ENCODE peak calls at places on chromosomes 5 and 9, in five cellular contexts. Q is mammary epithelial cell, J is small intestine, E is Panc1, F is Caco-2. W is an unnamed sample. For H3K36me3, the result is how much of the 10 kb centered on the place peaks cover.

GRCh38 chr9:31314241-31314640 is 1070.2 kb upstream of the ACO1 start:
- DNase-seq in Q (no peak), J (no peak), E (no peak), F (no peak), W (no peak)

GRCh38 chr5:127002390-127002789 is 28.0 kb downstream of the MARCHF3 start:
- DNase-seq in F (no peak), E (no peak), Q (no peak), J (no peak), W (no peak)

GRCh38 chr9:81373294-81373693 is 316.1 kb downstream of the TLE1 start:
- DNase-seq in Q (no peak), E (no peak), F (no peak), J (no peak), W (no peak)

GRCh38 chr5:67530609-67531255 is 334.1 kb upstream of the CD180 start:
- DNase-seq in J (no peak), F (no peak), Q (no peak), E (no peak), W (peak)

GRCh38 chr9:69645488-69645887 is 26.7 kb downstream of the APBA1 start:
- DNase-seq in J (peak), F (no peak), E (no peak), Q (peak), W (no peak)

GRCh38 chr9:95816716-95817115 is 58.8 kb upstream of the ERCC6L2 start:
- DNase-seq in F (no peak), E (no peak), J (no peak), Q (no peak), W (no peak)

GRCh38 chr5:155728146-155728856 is 598.7 kb upstream of the SGCD start:
- DNase-seq in F (no peak), J (peak), E (no peak), Q (peak), W (peak)

GRCh38 chr9:90433398-90433890 is 209.2 kb downstream of the DIRAS2 start:
- DNase-seq in F (peak), Q (peak), J (peak), E (no peak), W (peak)

GRCh38 chr5:42858031-42858643 is 46.4 kb upstream of the SELENOP start:
- DNase-seq in J (no peak), F (no peak), Q (peak), E (no peak), W (peak)

GRCh38 chr5:151312749-151313324 is 9.3 kb upstream of the SLC36A3 start:
- DNase-seq in Q (no peak), J (no peak), E (no peak), F (no peak), W (no peak)

GRCh38 chr5:56175465-56175864 is 57.7 kb downstream of the ANKRD55 start:
- DNase-seq in F (peak), Q (peak), J (no peak), E (no peak), W (peak)

GRCh38 chr9:127876026-127876763 is 1.3 kb downstream of the AK1 start:
- DNase-seq in E (no peak), F (no peak), J (peak), Q (no peak), W (no peak)

GRCh38 chr9:35236692-35237091 is 74.9 kb downstream of the UNC13B start:
- DNase-seq in E (no peak), F (peak), Q (no peak), J (peak), W (no peak)

GRCh38 chr5:164597293-164597900 is 1092.0 kb downstream of the MAT2B start:
- DNase-seq in Q (peak), J (peak), E (no peak), F (peak), W (peak)

GRCh38 chr9:75803130-75803529 is 87.3 kb upstream of the PCSK5 start:
- DNase-seq in F (no peak), Q (peak), E (no peak), J (no peak), W (peak)

GRCh38 chr5:115072266-115073056 is 97.2 kb downstream of the TRIM36 start:
- DNase-seq in F (no peak), Q (no peak), J (no peak), E (no peak), W (no peak)

GRCh38 chr5:119527346-119527745 is 75.0 kb downstream of the HSD17B4 start:
- DNase-seq in J (no peak), F (no peak), Q (peak), E (no peak), W (no peak)

GRCh38 chr5:73748510-73749410 is 122.8 kb downstream of the ARHGEF28 start:
- DNase-seq in Q (no peak), F (no peak), E (no peak), J (no peak), W (no peak)

GRCh38 chr5:24381861-24382460 is 262.8 kb downstream of the CDH10 start:
- DNase-seq in F (no peak), J (no peak), Q (no peak), E (no peak), W (peak)

GRCh38 chr5:2686296-2686695 is 65.2 kb downstream of the IRX2 start:
- DNase-seq in J (no peak), F (no peak), E (no peak), Q (peak), W (no peak)

GRCh38 chr5:72328172-72328571 is 8.0 kb downstream of the PTCD2 start:
- DNase-seq in E (no peak), F (no peak), J (no peak), Q (peak), W (no peak)

GRCh38 chr5:168468836-168469235 is 17.4 kb upstream of the RARS1 start:
- DNase-seq in E (no peak), J (no peak), F (no peak), Q (no peak), W (no peak)

GRCh38 chr9:126081746-126082145 is 244.9 kb upstream of the MVB12B start:
- DNase-seq in E (no peak), J (no peak), F (no peak), Q (no peak), W (no peak)

GRCh38 chr5:172430354-172430753 is 24.0 kb downstream of the SH3PXD2B start:
- DNase-seq in Q (no peak), F (no peak), E (no peak), J (no peak), W (no peak)

DNA sequence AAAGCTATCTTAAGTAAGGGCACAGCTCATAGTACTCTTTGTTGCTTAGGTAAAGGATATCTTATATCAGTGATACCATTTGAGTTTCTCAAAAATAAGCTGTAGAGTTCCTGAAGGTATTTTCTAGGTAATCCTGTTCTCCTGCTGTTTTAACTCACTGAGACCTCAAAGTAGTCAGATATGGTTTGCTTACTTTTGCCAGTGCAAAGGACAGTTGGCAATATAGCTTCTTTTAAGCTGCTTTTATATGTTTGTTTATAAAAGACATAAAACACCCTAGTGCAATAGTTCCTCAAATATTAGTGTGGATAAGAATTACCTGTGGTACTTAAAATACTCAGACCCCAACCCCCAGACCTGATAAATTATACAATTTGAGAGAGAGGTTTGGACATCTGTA is 12.1 kb downstream of the NCBP1 start:
- DNase-seq in J (no peak), F (no peak), Q (no peak), E (no peak), W (no peak)
- H3K36me3 ChIP-seq in J (under half), F (under half), Q (under half), E (under half), W (half or more)

GRCh38 chr9:536597-537511 is 304.6 kb upstream of the DMRT1 start:
- DNase-seq in F (no peak), E (no peak), J (no peak), Q (no peak), W (peak)
- H3K36me3 ChIP-seq in F (under half), E (under half), J (under half), Q (under half), W (under half)

GRCh38 chr5:163473613-163474243 is 13.3 kb downstream of the HMMR start:
- DNase-seq in E (no peak), Q (no peak), J (peak), F (no peak), W (no peak)
- H3K36me3 ChIP-seq in E (under half), Q (under half), J (under half), F (under half), W (under half)

GRCh38 chr9:14072850-14073249 is 241.1 kb downstream of the NFIB start:
- DNase-seq in J (no peak), Q (no peak), F (no peak), E (no peak), W (no peak)

GRCh38 chr9:14079440-14079839 is 234.5 kb downstream of the NFIB start:
- DNase-seq in J (no peak), E (no peak), F (no peak), Q (no peak), W (no peak)

GRCh38 chr9:14071484-14071883 is 242.5 kb downstream of the NFIB start:
- DNase-seq in F (no peak), Q (no peak), E (no peak), J (no peak), W (no peak)

GRCh38 chr9:14080940-14081621 is 232.9 kb downstream of the NFIB start:
- DNase-seq in E (no peak), Q (peak), F (no peak), J (no peak), W (no peak)

DNA sequence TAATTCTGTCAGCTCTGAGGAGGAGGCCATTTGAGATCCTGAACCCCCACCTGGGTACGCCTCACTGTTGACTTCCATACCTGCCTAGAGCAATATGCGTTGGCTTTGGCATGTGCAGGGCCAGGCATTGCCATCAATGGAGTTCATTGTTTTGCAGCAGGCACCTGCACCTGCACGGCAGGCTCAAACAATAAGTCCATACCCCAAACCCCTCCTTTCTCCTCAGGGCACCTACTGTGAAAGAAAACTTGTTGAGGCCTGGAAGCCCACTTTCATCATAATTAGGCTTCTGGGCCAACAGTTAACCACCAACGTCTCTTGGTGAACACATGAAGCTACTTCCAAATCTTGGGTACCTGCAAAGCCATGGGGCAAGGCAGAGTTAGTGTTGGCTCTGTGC is 238.7 kb downstream of the NFIB start:
- DNase-seq in J (no peak), F (no peak), Q (peak), E (no peak), W (no peak)
- H3K36me3 ChIP-seq in J (under half), F (under half), Q (under half), E (under half), W (under half)

GRCh38 chr9:131614340-131614739 is 69.0 kb downstream of the PRRT1B start:
- DNase-seq in E (no peak), Q (no peak), F (no peak), J (no peak), W (no peak)
- H3K36me3 ChIP-seq in E (under half), Q (under half), F (under half), J (under half), W (under half)

GRCh38 chr9:121157939-121158338 is 43.7 kb downstream of the RAB14 start:
- DNase-seq in F (no peak), J (no peak), Q (no peak), E (no peak), W (no peak)

GRCh38 chr9:121156263-121156731 is 45.4 kb downstream of the RAB14 start:
- DNase-seq in F (no peak), Q (peak), E (no peak), J (no peak), W (no peak)

GRCh38 chr9:121154782-121155181 is 46.9 kb downstream of the RAB14 start:
- DNase-seq in J (no peak), Q (peak), E (no peak), F (peak), W (no peak)

DNA sequence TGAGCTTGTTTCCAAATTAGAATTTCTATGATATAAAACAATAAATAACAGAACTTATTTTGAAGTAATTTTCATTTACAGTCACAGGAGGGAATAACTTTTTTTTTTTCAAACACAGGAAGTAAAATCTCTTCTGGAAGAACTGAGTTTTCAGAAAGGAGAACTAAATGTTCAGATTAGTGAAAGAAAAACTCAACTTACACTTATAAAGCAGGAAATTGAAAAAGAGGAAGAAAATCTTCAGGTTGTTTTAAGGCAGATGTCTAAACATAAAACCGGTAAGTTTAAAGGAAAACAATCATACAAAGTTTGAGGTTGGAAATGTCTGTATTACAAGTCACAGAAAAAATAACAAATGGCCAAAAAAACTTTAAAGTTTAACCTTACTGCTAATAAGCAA is 41.6 kb downstream of the RAB14 start:
- DNase-seq in F (no peak), Q (no peak), E (no peak), J (no peak), W (no peak)
- H3K36me3 ChIP-seq in F (under half), Q (under half), E (under half), J (under half), W (under half)

GRCh38 chr5:143554918-143555477 is 151.5 kb upstream of the NR3C1 start:
- DNase-seq in J (peak), F (peak), E (no peak), Q (no peak), W (no peak)
- H3K36me3 ChIP-seq in J (under half), F (under half), E (under half), Q (under half), W (under half)

GRCh38 chr9:135906291-135907005 is 898 bp downstream of the CAMSAP1 start:
- DNase-seq in F (peak), E (no peak), Q (peak), J (peak), W (peak)

GRCh38 chr9:135905380-135906282 is 1.7 kb downstream of the CAMSAP1 start:
- DNase-seq in J (peak), E (no peak), Q (peak), F (no peak), W (no peak)

GRCh38 chr9:135907446-135908333 is at the start of gene CAMSAP1:
- DNase-seq in J (peak), E (no peak), F (peak), Q (peak), W (peak)

GRCh38 chr9:135908334-135909204 is 1.2 kb upstream of the CAMSAP1 start:
- DNase-seq in Q (no peak), F (no peak), J (no peak), E (no peak), W (no peak)

DNA sequence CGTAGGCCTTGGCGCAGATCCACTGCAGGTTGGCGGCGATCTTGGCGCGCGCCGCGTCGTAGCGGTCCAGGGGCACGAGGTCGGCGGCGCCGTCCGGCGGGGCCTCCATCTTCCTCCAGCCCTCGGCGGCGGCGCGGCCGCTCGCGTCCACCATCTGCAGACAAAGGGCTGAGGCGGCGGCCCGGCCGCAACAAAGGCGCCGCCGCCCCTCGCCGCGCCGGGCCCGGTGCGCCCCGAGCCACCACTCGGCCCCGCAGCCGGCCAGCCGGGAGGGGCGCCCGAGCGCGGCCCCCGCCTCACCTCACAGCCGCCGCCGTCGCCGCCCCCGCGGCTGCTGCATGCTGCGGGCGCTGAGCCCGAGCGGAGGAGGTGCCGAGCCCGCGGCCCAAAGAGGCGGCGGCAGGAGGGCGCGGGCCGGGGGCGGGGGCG is 326 bp downstream of the CAMSAP1 start:
- DNase-seq in Q (no peak), E (no peak), F (no peak), J (peak), W (peak)
- H3K36me3 ChIP-seq in Q (under half), E (under half), F (under half), J (under half), W (under half)

GRCh38 chr5:176499273-176499672 is 37.9 kb downstream of the RNF44 start:
- DNase-seq in F (no peak), Q (no peak), E (no peak), J (no peak), W (no peak)
- H3K36me3 ChIP-seq in F (under half), Q (under half), E (under half), J (under half), W (half or more)

W was measured in cardiac muscle cell.